ENCODE peak calls at places on chromosomes 3 and 15, in six cellular contexts. S, Y, L, K, H and P are unnamed samples.

GRCh38 chr3:126517291-126517951 is at the start of gene UROC1:
- DNase-seq in S (peak), Y (no peak), L (no peak), K (no peak), H (no peak), P (no peak)

GRCh38 chr3:188240189-188240981 is 86.4 kb downstream of the LPP start:
- DNase-seq in S (peak), Y (no peak), L (no peak), K (no peak), H (no peak), P (no peak)

GRCh38 chr3:43866529-43867353 is 176.0 kb downstream of the ABHD5 start:
- DNase-seq in S (no peak), Y (peak), L (no peak), K (peak), H (no peak), P (peak)

GRCh38 chr15:68479870-68480269 is 47.9 kb upstream of the ITGA11 start:
- DNase-seq in S (no peak), Y (peak), L (no peak), K (no peak), H (no peak), P (peak)

GRCh38 chr3:67819447-67819846 is 165.0 kb upstream of the SUCLG2 start:
- DNase-seq in S (no peak), Y (no peak), L (no peak), K (no peak), H (peak), P (peak)

GRCh38 chr15:31262901-31263671 is 63.5 kb upstream of the KLF13 start:
- DNase-seq in S (peak), Y (peak), L (peak), K (no peak), H (no peak), P (peak)

GRCh38 chr15:100714034-100714748 is 111.8 kb downstream of the ASB7 start:
- DNase-seq in S (no peak), Y (no peak), L (peak), K (no peak), H (no peak), P (no peak)

GRCh38 chr15:82021992-82022391 is 23.8 kb downstream of the MEX3B start:
- DNase-seq in S (no peak), Y (no peak), L (no peak), K (no peak), H (no peak), P (peak)

GRCh38 chr3:29286841-29287240 is 6.0 kb downstream of the RBMS3 start:
- DNase-seq in S (no peak), Y (peak), L (no peak), K (no peak), H (no peak), P (peak)

GRCh38 chr15:90701048-90701447 is 16.1 kb upstream of the BLM start:
- DNase-seq in S (no peak), Y (no peak), L (no peak), K (no peak), H (no peak), P (no peak)

GRCh38 chr15:85588657-85589056 is 206.1 kb downstream of the KLHL25 start:
- DNase-seq in S (no peak), Y (peak), L (no peak), K (no peak), H (no peak), P (peak)

GRCh38 chr3:16148783-16149182 is 25.7 kb upstream of the GALNT15 start:
- DNase-seq in S (peak), Y (peak), L (no peak), K (no peak), H (no peak), P (no peak)